ENCODE peak calls at places on chromosomes 3 and 15, in five cellular contexts. J is neural progenitor cell, Y is tibial nerve, O is hepatocyte, S is sigmoid colon. T is an unnamed sample.

GRCh38 chr3:88219138-88219792 is 69.5 kb downstream of the C3orf38 start:
- DNase-seq in J (peak; percentile 87), Y (no peak), O (peak; percentile 85), S (no peak), T (no peak)

GRCh38 chr3:188760408-188760807 is 411.4 kb upstream of the TPRG1 start:
- DNase-seq in J (no peak), Y (no peak), O (no peak), S (no peak), T (no peak)

GRCh38 chr3:192888121-192888520 is 29.5 kb downstream of the MB21D2 start:
- DNase-seq in J (no peak), Y (no peak), O (peak; percentile 47), S (no peak), T (no peak)

GRCh38 chr15:45168286-45168685 is 19.5 kb downstream of the SHF start:
- DNase-seq in J (no peak), Y (no peak), O (no peak), S (no peak), T (no peak)

GRCh38 chr15:75840659-75841058 is 2.6 kb upstream of the UBE2Q2 start:
- DNase-seq in J (no peak), Y (no peak), O (peak; percentile 75), S (no peak), T (no peak)

GRCh38 chr3:37813403-37813802 is 48.3 kb upstream of the CTDSPL start:
- DNase-seq in J (no peak), Y (no peak), O (no peak), S (no peak), T (no peak)

GRCh38 chr3:133330043-133330442 is 69.8 kb upstream of the BFSP2 start:
- DNase-seq in J (peak; percentile 65), Y (no peak), O (no peak), S (no peak), T (no peak)

GRCh38 chr3:194772241-194773000 is 86.7 kb downstream of the FAM43A start:
- DNase-seq in J (no peak), Y (no peak), O (no peak), S (no peak), T (no peak)

GRCh38 chr15:101240364-101240763 is 11.5 kb downstream of the CHSY1 start:
- DNase-seq in J (no peak), Y (no peak), O (no peak), S (no peak), T (no peak)

GRCh38 chr3:164903820-164904451 is 174.4 kb downstream of the SI start:
- DNase-seq in J (no peak), Y (no peak), O (no peak), S (no peak), T (no peak)

GRCh38 chr3:190038050-190038631 is 82.6 kb downstream of the P3H2 start:
- DNase-seq in J (peak; percentile 30), Y (no peak), O (peak; percentile 68), S (peak; percentile 71), T (peak; percentile 17)

GRCh38 chr3:122714269-122714668 is 33.6 kb downstream of the PARP14 start:
- DNase-seq in J (no peak), Y (no peak), O (no peak), S (no peak), T (no peak)

GRCh38 chr3:122716667-122717066 is 36.0 kb downstream of the PARP14 start:
- DNase-seq in J (no peak), Y (no peak), O (no peak), S (no peak), T (no peak)

GRCh38 chr3:122725106-122725505 is 44.5 kb downstream of the PARP14 start:
- DNase-seq in J (no peak), Y (no peak), O (no peak), S (no peak), T (no peak)

DNA sequence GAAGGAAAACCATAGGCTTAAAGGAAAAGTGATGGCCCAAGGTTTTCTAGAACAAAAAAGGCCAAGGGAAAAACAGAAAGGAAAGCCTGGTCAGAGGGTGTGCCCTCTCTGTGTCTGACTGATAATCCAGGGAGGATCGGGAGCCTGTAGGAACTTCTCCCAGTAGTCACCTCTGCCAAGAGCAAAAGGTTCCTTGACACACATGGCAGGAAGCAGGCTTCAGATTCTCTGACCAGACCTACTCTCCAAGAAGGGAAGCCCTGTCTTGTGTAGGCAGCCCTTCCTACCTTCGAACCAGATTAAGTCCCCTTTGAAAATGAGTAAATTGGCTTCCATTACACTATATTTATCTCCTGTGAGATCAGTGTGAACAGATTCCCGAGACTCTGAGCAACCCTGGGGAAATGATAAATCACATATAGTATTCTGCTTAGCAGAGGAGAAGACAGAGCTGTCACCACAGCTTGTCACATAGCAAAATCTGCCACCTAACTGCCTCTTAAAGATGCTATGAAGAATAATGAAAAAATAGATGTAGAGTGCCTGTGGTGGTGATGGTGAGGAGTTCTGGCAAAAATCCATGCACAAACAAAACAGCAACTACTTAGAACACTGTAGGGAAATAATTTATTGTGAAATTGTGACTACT is 38.8 kb downstream of the PARP14 start:
- DNase-seq in J (no peak), Y (no peak), O (no peak), S (no peak), T (no peak)
- H3K36me3 ChIP-seq in J (no peaks in the 10 kb centered on the region), Y (no peaks in the 10 kb centered on the region), O (no peaks in the 10 kb centered on the region), S (peaks cover 17% of the 10 kb centered on the region), T (no peaks in the 10 kb centered on the region)

GRCh38 chr3:9401986-9402385 is 4.6 kb downstream of the SETD5 start:
- DNase-seq in J (peak; percentile 11), Y (no peak), O (no peak), S (no peak), T (no peak)
- H3K9me3 ChIP-seq in J (no peaks in the 10 kb centered on the region), Y (no peaks in the 10 kb centered on the region), O (no peaks in the 10 kb centered on the region), S (no peaks in the 10 kb centered on the region), T (no peaks in the 10 kb centered on the region)

GRCh38 chr3:151423091-151423490 is 37.8 kb downstream of the IGSF10 start:
- DNase-seq in J (no peak), Y (no peak), O (no peak), S (no peak), T (no peak)

GRCh38 chr3:151425640-151426336 is 35.1 kb downstream of the IGSF10 start:
- DNase-seq in J (no peak), Y (no peak), O (no peak), S (no peak), T (no peak)

GRCh38 chr3:151428386-151428785 is 32.5 kb downstream of the IGSF10 start:
- DNase-seq in J (no peak), Y (no peak), O (no peak), S (no peak), T (no peak)

GRCh38 chr3:151421956-151422355 is 37.4 kb upstream of the P2RY12 start:
- DNase-seq in J (no peak), Y (no peak), O (no peak), S (no peak), T (no peak)

GRCh38 chr3:151426337-151426648 is 34.6 kb downstream of the IGSF10 start:
- DNase-seq in J (no peak), Y (no peak), O (no peak), S (no peak), T (no peak)
- TF ChIP-seq CTCF in J (no peak), Y (no peak), O (no peak), S (no peak), T (no peak)

DNA sequence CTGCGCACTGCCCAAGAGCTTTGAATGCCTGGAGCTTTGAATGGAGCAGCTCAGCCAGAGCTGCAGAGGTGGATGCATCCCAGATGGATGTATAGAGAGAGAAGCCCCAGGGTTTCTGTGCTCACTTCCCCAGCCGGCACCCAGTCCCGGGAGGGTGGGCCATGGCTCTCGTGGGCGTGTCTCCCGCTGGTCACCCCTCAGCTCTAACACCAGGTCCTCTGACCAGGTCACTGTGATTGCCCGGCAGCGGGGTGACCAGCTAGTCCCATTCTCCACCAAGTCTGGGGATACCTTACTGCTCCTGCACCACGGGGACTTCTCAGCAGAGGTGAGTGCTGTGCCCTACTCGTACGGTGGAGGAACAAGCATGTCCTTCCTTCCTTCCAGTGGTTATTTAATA is 10.7 kb downstream of the TMEM43 start:
- DNase-seq in J (no peak), Y (no peak), O (no peak), S (no peak), T (no peak)
- H3K36me3 ChIP-seq in J (no peaks in the 10 kb centered on the region), Y (peaks cover 7% of the 10 kb centered on the region), O (no peaks in the 10 kb centered on the region), S (peaks cover 75% of the 10 kb centered on the region), T (peaks cover 92% of the 10 kb centered on the region)

GRCh38 chr15:58704155-58704825 is 45.2 kb downstream of the ADAM10 start:
- DNase-seq in J (no peak), Y (no peak), O (no peak), S (no peak), T (no peak)
- H3K9me3 ChIP-seq in J (no peaks in the 10 kb centered on the region), Y (no peaks in the 10 kb centered on the region), O (no peaks in the 10 kb centered on the region), S (no peaks in the 10 kb centered on the region), T (no peaks in the 10 kb centered on the region)

DNA sequence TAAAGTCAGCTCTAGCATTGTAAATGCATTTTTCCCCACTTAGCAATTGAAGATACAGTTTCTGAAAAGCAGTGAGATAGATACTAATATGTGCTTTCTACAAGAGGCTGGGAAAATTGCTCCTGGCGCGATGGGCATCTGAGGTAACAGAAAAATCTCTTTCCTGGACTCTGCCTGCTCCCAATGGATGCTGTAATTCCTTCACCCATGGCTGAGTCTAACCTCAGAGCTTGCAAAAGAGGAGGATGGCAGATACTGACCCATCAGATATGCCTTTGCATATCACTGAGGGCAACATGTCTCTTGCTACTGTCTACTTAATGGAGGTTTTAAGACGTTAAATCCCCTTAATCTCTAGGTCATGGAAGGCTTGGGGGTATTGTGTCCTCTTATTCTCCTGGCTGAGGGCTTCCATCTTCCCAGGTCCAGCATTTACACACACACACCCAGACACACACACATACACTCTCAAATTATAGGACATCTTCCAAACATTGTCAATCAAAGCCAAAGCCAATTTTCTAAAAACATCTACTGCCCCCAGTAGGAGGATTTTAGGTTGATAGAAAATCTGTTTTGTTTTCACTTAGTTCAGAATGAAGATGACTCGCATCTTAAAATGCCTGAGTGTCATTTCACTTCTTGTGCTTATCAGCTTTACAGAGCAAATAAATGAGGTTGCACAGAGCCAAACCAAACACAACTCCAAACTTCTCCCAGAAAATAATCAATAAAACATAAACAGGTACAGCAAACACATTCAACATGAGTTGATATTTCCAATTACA is 2.4 kb downstream of the TRPM1 start:
- DNase-seq in J (no peak), Y (no peak), O (no peak), S (no peak), T (no peak)
- TF ChIP-seq CTCF in J (no peak), Y (no peak), O (no peak), S (no peak), T (no peak)

DNA sequence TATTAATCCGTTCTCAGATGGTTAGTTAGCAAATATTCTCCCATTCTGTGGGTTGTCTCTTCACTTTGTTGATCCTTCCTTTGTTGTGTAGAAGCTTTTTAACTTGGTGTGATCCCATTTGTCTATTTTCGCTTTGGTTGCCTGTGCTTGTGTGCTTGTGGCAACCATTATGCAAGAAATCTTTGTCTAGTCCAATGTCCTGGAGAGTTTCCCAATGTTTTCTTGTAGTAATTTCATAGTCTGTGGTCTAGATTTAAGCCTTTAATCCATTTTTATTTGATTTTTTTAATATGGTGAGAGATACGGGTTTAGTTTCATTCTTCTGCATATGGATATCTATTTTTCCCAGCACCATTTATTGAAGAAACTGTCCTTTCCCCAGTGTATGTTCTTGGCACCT is 59.8 kb downstream of the RASA2 start:
- DNase-seq in J (no peak), Y (no peak), O (no peak), S (no peak), T (no peak)
- H3K36me3 ChIP-seq in J (peaks cover 20% of the 10 kb centered on the region), Y (no peaks in the 10 kb centered on the region), O (no peaks in the 10 kb centered on the region), S (no peaks in the 10 kb centered on the region), T (no peaks in the 10 kb centered on the region)

GRCh38 chr3:129428020-129428381 is 435 bp downstream of the EFCAB12 start:
- DNase-seq in J (no peak), Y (no peak), O (no peak), S (no peak), T (no peak)
- H3K9me3 ChIP-seq in J (no peaks in the 10 kb centered on the region), Y (no peaks in the 10 kb centered on the region), O (no peaks in the 10 kb centered on the region), S (no peaks in the 10 kb centered on the region), T (no peaks in the 10 kb centered on the region)

T was measured in heart right ventricle.